ENCODE peak calls at places on chromosomes 6 and 20, in five cellular contexts. One of them, this sample, is unnamed. For H3K27me3, the result is how much of the 10 kb centered on the place peaks cover.

GRCh38 chr6:132643547-132643946 is 15.4 kb downstream of the TAAR1 start:
- DNase-seq in ovary: no peak
- DNase-seq in stomach: no peak
- DNase-seq in IMR-90: no peak
- DNase-seq in breast epithelium: no peak
- DNase-seq in this sample: no peak

GRCh38 chr20:14631011-14631410 is 293.6 kb upstream of the FLRT3 start:
- DNase-seq in ovary: no peak
- DNase-seq in IMR-90: no peak
- DNase-seq in stomach: no peak
- DNase-seq in breast epithelium: no peak
- DNase-seq in this sample: no peak

GRCh38 chr6:7195330-7196018 is 87.7 kb downstream of the RREB1 start:
- DNase-seq in IMR-90: no peak
- DNase-seq in ovary: no peak
- DNase-seq in breast epithelium: no peak
- DNase-seq in stomach: no peak
- DNase-seq in this sample: no peak

GRCh38 chr6:31186052-31186734 is 15.7 kb upstream of the POU5F1 start:
- DNase-seq in IMR-90: no peak
- DNase-seq in breast epithelium: peak
- DNase-seq in stomach: peak
- DNase-seq in ovary: no peak
- DNase-seq in this sample: no peak

GRCh38 chr6:131143319-131143718 is 8.1 kb downstream of the AKAP7 start:
- DNase-seq in breast epithelium: no peak
- DNase-seq in ovary: no peak
- DNase-seq in IMR-90: no peak
- DNase-seq in stomach: no peak
- DNase-seq in this sample: no peak

GRCh38 chr20:62167474-62167873 is 15.4 kb upstream of the MTG2 start:
- DNase-seq in breast epithelium: no peak
- DNase-seq in IMR-90: no peak
- DNase-seq in stomach: no peak
- DNase-seq in ovary: no peak
- DNase-seq in this sample: no peak

GRCh38 chr20:41365785-41366545 is 653 bp downstream of the EMILIN3 start:
- DNase-seq in ovary: peak
- DNase-seq in stomach: no peak
- DNase-seq in breast epithelium: no peak
- DNase-seq in IMR-90: no peak
- DNase-seq in this sample: no peak

GRCh38 chr6:5851261-5851757 is 155.4 kb downstream of the NRN1 start:
- DNase-seq in stomach: peak
- DNase-seq in IMR-90: no peak
- DNase-seq in ovary: no peak
- DNase-seq in breast epithelium: no peak
- DNase-seq in this sample: no peak

GRCh38 chr20:12049125-12049524 is 131.4 kb downstream of the BTBD3 start:
- DNase-seq in IMR-90: peak
- DNase-seq in breast epithelium: no peak
- DNase-seq in stomach: no peak
- DNase-seq in ovary: no peak
- DNase-seq in this sample: peak

GRCh38 chr6:113287396-113287795 is 569.7 kb upstream of the MARCKS start:
- DNase-seq in stomach: no peak
- DNase-seq in breast epithelium: no peak
- DNase-seq in ovary: no peak
- DNase-seq in IMR-90: no peak
- DNase-seq in this sample: no peak

GRCh38 chr6:21537660-21538059 is 55.9 kb upstream of the SOX4 start:
- DNase-seq in IMR-90: no peak
- DNase-seq in breast epithelium: no peak
- DNase-seq in ovary: no peak
- DNase-seq in stomach: peak
- DNase-seq in this sample: no peak

GRCh38 chr6:52503853-52504777 is 72.7 kb downstream of the TRAM2 start:
- DNase-seq in ovary: no peak
- DNase-seq in stomach: peak
- DNase-seq in breast epithelium: peak
- DNase-seq in IMR-90: peak
- DNase-seq in this sample: no peak

GRCh38 chr6:68967549-68968300 is 332.6 kb downstream of the ADGRB3 start:
- DNase-seq in IMR-90: peak
- DNase-seq in ovary: peak
- DNase-seq in stomach: peak
- DNase-seq in breast epithelium: peak
- DNase-seq in this sample: peak

GRCh38 chr6:116528800-116529199 is 16.7 kb downstream of the TRAPPC3L start:
- DNase-seq in stomach: no peak
- DNase-seq in ovary: no peak
- DNase-seq in IMR-90: peak
- DNase-seq in breast epithelium: no peak
- DNase-seq in this sample: no peak

GRCh38 chr6:165456327-165456726 is 146.9 kb upstream of the C6orf118 start:
- DNase-seq in breast epithelium: no peak
- DNase-seq in IMR-90: peak
- DNase-seq in ovary: no peak
- DNase-seq in stomach: no peak
- DNase-seq in this sample: no peak

GRCh38 chr6:5557506-5557905 is 296.2 kb downstream of the FARS2 start:
- DNase-seq in breast epithelium: no peak
- DNase-seq in IMR-90: no peak
- DNase-seq in stomach: no peak
- DNase-seq in ovary: no peak
- DNase-seq in this sample: no peak

GRCh38 chr6:111361648-111362047 is 121.4 kb downstream of the REV3L start:
- DNase-seq in IMR-90: peak
- DNase-seq in ovary: peak
- DNase-seq in stomach: no peak
- DNase-seq in breast epithelium: no peak
- DNase-seq in this sample: peak

GRCh38 chr20:21521596-21522478 is 8.0 kb upstream of the NKX2-2 start:
- DNase-seq in ovary: no peak
- DNase-seq in breast epithelium: peak
- DNase-seq in stomach: no peak
- DNase-seq in IMR-90: no peak
- DNase-seq in this sample: no peak

GRCh38 chr6:167532410-167533294 is 207.8 kb downstream of the TTLL2 start:
- DNase-seq in IMR-90: no peak
- DNase-seq in stomach: no peak
- DNase-seq in ovary: no peak
- DNase-seq in breast epithelium: no peak
- DNase-seq in this sample: no peak

GRCh38 chr20:62196286-62196685 is 13.5 kb downstream of the MTG2 start:
- DNase-seq in stomach: no peak
- DNase-seq in ovary: no peak
- DNase-seq in breast epithelium: no peak
- DNase-seq in IMR-90: no peak
- DNase-seq in this sample: no peak

GRCh38 chr6:79076160-79076559 is 1.9 kb downstream of the PHIP start:
- DNase-seq in IMR-90: peak
- DNase-seq in ovary: no peak
- DNase-seq in stomach: no peak
- DNase-seq in breast epithelium: no peak
- DNase-seq in this sample: no peak

GRCh38 chr20:1567392-1568165 is 10.1 kb upstream of the SIRPD start:
- DNase-seq in breast epithelium: no peak
- DNase-seq in stomach: no peak
- DNase-seq in ovary: no peak
- DNase-seq in IMR-90: peak
- DNase-seq in this sample: no peak

GRCh38 chr6:129544892-129545612 is 164.9 kb downstream of the ARHGAP18 start:
- DNase-seq in IMR-90: no peak
- DNase-seq in stomach: no peak
- DNase-seq in ovary: no peak
- DNase-seq in breast epithelium: no peak
- DNase-seq in this sample: no peak

GRCh38 chr6:138032571-138032970 is 74.6 kb downstream of the PERP start:
- DNase-seq in stomach: no peak
- DNase-seq in ovary: no peak
- DNase-seq in breast epithelium: no peak
- DNase-seq in IMR-90: no peak
- DNase-seq in this sample: no peak

GRCh38 chr6:89022747-89023289 is 57.7 kb upstream of the PNRC1 start:
- DNase-seq in IMR-90: peak
- DNase-seq in stomach: no peak
- DNase-seq in ovary: no peak
- DNase-seq in breast epithelium: no peak
- DNase-seq in this sample: no peak

GRCh38 chr6:64680446-64680845 is 1026.6 kb downstream of the EYS start:
- DNase-seq in ovary: no peak
- DNase-seq in breast epithelium: no peak
- DNase-seq in IMR-90: peak
- DNase-seq in stomach: no peak
- DNase-seq in this sample: no peak

GRCh38 chr6:36755435-36756348 is 58.1 kb downstream of the RAB44 start:
- DNase-seq in IMR-90: peak
- DNase-seq in breast epithelium: no peak
- DNase-seq in stomach: peak
- DNase-seq in ovary: no peak
- DNase-seq in this sample: no peak

GRCh38 chr20:20463933-20464374 is 96.0 kb downstream of the INSM1 start:
- DNase-seq in ovary: no peak
- DNase-seq in breast epithelium: no peak
- DNase-seq in IMR-90: no peak
- DNase-seq in stomach: no peak
- DNase-seq in this sample: no peak

GRCh38 chr20:55375920-55376319 is 629.4 kb downstream of the CBLN4 start:
- DNase-seq in stomach: no peak
- DNase-seq in ovary: no peak
- DNase-seq in IMR-90: no peak
- DNase-seq in breast epithelium: no peak
- DNase-seq in this sample: no peak

GRCh38 chr6:624979-625378 is 31.9 kb downstream of the HUS1B start:
- DNase-seq in stomach: no peak
- DNase-seq in breast epithelium: no peak
- DNase-seq in IMR-90: peak
- DNase-seq in ovary: no peak
- DNase-seq in this sample: peak

GRCh38 chr20:48656661-48657211 is 171.1 kb downstream of the PREX1 start:
- DNase-seq in ovary: no peak
- DNase-seq in stomach: peak
- DNase-seq in breast epithelium: no peak
- DNase-seq in IMR-90: no peak
- DNase-seq in this sample: no peak

GRCh38 chr6:145964948-145965366 is 799 bp upstream of the SHPRH start:
- DNase-seq in ovary: no peak
- DNase-seq in breast epithelium: no peak
- DNase-seq in IMR-90: no peak
- DNase-seq in stomach: no peak
- DNase-seq in this sample: no peak

GRCh38 chr6:72704979-72705378 is 83.1 kb downstream of the KCNQ5 start:
- DNase-seq in stomach: no peak
- DNase-seq in ovary: no peak
- DNase-seq in breast epithelium: no peak
- DNase-seq in IMR-90: no peak
- DNase-seq in this sample: no peak
- TF ChIP-seq CTCF in stomach: no peak
- TF ChIP-seq CTCF in ovary: no peak
- TF ChIP-seq CTCF in breast epithelium: no peak
- TF ChIP-seq CTCF in IMR-90: no peak
- TF ChIP-seq CTCF in this sample: no peak

DNA sequence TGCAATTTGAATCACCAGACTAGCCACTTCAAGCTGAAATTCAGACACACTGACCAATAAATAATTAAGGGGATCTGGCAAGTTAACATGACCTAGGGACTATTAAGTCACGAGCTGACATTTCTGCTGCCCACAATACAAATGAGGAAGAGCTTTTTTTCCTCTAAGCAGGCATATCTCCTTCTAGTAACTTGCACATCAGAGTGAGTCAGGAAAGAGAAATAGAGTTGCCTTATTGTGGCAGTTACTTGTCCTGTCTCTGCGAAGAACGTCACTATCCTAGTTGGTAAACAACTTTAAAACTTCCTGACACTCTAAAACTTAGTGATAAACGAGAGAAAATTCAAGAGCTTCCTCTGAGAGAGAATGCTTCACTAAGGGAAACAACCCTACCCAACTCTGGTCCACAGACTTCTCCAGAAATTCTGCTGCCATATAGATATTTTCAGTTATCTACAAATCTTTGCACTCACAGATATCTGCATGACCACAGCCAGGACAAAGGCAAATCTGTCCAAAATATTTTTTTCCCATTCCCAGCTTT is 4.2 kb downstream of the PLA2G7 start:
- DNase-seq in stomach: no peak
- DNase-seq in ovary: no peak
- DNase-seq in IMR-90: no peak
- DNase-seq in breast epithelium: no peak
- DNase-seq in this sample: no peak
- H3K27me3 ChIP-seq in stomach: under half
- H3K27me3 ChIP-seq in ovary: under half
- H3K27me3 ChIP-seq in IMR-90: under half
- H3K27me3 ChIP-seq in breast epithelium: under half
- H3K27me3 ChIP-seq in this sample: under half

GRCh38 chr20:34093895-34094294 is 18.1 kb downstream of the EIF2S2 start:
- DNase-seq in IMR-90: no peak
- DNase-seq in stomach: no peak
- DNase-seq in breast epithelium: no peak
- DNase-seq in ovary: no peak
- DNase-seq in this sample: no peak
- H3K27ac ChIP-seq in IMR-90: no peak
- H3K27ac ChIP-seq in stomach: no peak
- H3K27ac ChIP-seq in breast epithelium: no peak
- H3K27ac ChIP-seq in ovary: no peak
- H3K27ac ChIP-seq in this sample: no peak

GRCh38 chr20:40268321-40269075 is 420.5 kb downstream of the MAFB start:
- DNase-seq in ovary: no peak
- DNase-seq in breast epithelium: no peak
- DNase-seq in IMR-90: no peak
- DNase-seq in stomach: no peak
- DNase-seq in this sample: no peak

GRCh38 chr20:40262219-40262618 is 426.8 kb downstream of the MAFB start:
- DNase-seq in stomach: no peak
- DNase-seq in IMR-90: no peak
- DNase-seq in ovary: no peak
- DNase-seq in breast epithelium: no peak
- DNase-seq in this sample: no peak

DNA sequence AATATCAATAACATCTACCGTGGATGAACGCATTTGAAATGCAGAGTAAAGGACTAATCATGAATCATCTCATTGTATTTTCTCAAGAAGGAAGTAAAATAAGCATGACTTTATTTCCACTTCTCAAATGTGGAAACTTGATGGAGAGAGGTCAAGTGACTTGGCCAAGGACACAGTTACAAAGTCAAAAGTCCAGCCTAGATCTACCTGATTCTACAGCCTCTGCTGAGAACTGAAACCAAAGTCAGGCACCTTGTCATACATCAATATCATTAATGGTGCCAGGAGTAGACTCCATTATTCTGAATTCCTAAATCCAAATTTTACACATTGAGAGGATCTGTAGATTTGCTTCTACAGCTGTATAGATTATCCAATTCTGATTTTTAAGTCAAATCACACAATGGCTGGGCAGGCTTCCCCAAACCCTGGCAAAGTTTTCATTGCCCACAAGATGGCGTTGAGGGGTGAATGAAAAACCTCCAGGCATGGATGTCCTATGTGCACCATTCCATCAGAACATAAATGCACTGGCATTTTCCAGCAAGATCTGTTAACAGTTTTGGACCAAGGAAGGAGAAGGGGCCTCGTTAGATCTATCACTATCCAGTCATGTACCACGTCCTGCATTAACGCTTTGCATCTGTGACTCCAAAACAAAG is 423.0 kb downstream of the MAFB start:
- DNase-seq in ovary: no peak
- DNase-seq in breast epithelium: no peak
- DNase-seq in IMR-90: no peak
- DNase-seq in stomach: peak
- DNase-seq in this sample: no peak
- TF ChIP-seq CTCF in ovary: no peak
- TF ChIP-seq CTCF in breast epithelium: no peak
- TF ChIP-seq CTCF in IMR-90: peak
- TF ChIP-seq CTCF in stomach: peak
- TF ChIP-seq CTCF in this sample: peak